ENCODE peak calls at places on chromosome 1, in eight cellular contexts. One of them, this sample, is unnamed.

GRCh38 chr1:43882763-43883162 is 50.8 kb upstream of the ARTN start:
- DNase-seq in right lobe of liver: no peak
- DNase-seq in thoracic aorta: no peak
- DNase-seq in IMR-90: no peak
- DNase-seq in stomach: no peak
- DNase-seq in fibroblast of lung: no peak
- DNase-seq in breast epithelium: no peak
- DNase-seq in HepG2: no peak
- DNase-seq in this sample: no peak

GRCh38 chr1:65001238-65001792 is 35.0 kb upstream of the JAK1 start:
- DNase-seq in thoracic aorta: peak; percentile 36
- DNase-seq in fibroblast of lung: peak; percentile 52
- DNase-seq in IMR-90: peak; percentile 68
- DNase-seq in stomach: peak; percentile 55
- DNase-seq in HepG2: no peak
- DNase-seq in breast epithelium: no peak
- DNase-seq in right lobe of liver: peak; percentile 63
- DNase-seq in this sample: no peak

GRCh38 chr1:87678221-87678715 is 349.6 kb downstream of the LMO4 start:
- DNase-seq in IMR-90: no peak
- DNase-seq in fibroblast of lung: no peak
- DNase-seq in breast epithelium: no peak
- DNase-seq in thoracic aorta: no peak
- DNase-seq in stomach: no peak
- DNase-seq in HepG2: no peak
- DNase-seq in right lobe of liver: no peak
- DNase-seq in this sample: peak; percentile 68

GRCh38 chr1:1157426-1157913 is 16.2 kb upstream of the TTLL10 start:
- DNase-seq in breast epithelium: peak; percentile 91
- DNase-seq in IMR-90: peak; percentile 79
- DNase-seq in HepG2: no peak
- DNase-seq in stomach: peak; percentile 92
- DNase-seq in thoracic aorta: peak; percentile 35
- DNase-seq in fibroblast of lung: peak; percentile 85
- DNase-seq in right lobe of liver: peak; percentile 80
- DNase-seq in this sample: peak; percentile 83

GRCh38 chr1:201422436-201423030 is 1.0 kb upstream of the TNNI1 start:
- DNase-seq in thoracic aorta: no peak
- DNase-seq in HepG2: no peak
- DNase-seq in fibroblast of lung: no peak
- DNase-seq in breast epithelium: no peak
- DNase-seq in right lobe of liver: no peak
- DNase-seq in IMR-90: no peak
- DNase-seq in stomach: no peak
- DNase-seq in this sample: no peak

GRCh38 chr1:114340906-114341698 is 169.9 kb downstream of the TRIM33 start:
- DNase-seq in fibroblast of lung: no peak
- DNase-seq in breast epithelium: no peak
- DNase-seq in right lobe of liver: no peak
- DNase-seq in thoracic aorta: no peak
- DNase-seq in stomach: no peak
- DNase-seq in IMR-90: no peak
- DNase-seq in HepG2: no peak
- DNase-seq in this sample: no peak

GRCh38 chr1:181126289-181126688 is 37.8 kb downstream of the IER5 start:
- DNase-seq in IMR-90: no peak
- DNase-seq in fibroblast of lung: no peak
- DNase-seq in stomach: no peak
- DNase-seq in breast epithelium: no peak
- DNase-seq in thoracic aorta: no peak
- DNase-seq in HepG2: no peak
- DNase-seq in right lobe of liver: no peak
- DNase-seq in this sample: no peak

GRCh38 chr1:21069549-21069948 is 107.1 kb downstream of the EIF4G3 start:
- DNase-seq in HepG2: peak; percentile 66
- DNase-seq in thoracic aorta: no peak
- DNase-seq in fibroblast of lung: peak; percentile 78
- DNase-seq in right lobe of liver: no peak
- DNase-seq in stomach: no peak
- DNase-seq in breast epithelium: no peak
- DNase-seq in IMR-90: peak; percentile 86
- DNase-seq in this sample: no peak

GRCh38 chr1:46822248-46822826 is 23.5 kb downstream of the CYP4B1 start:
- DNase-seq in stomach: no peak
- DNase-seq in thoracic aorta: no peak
- DNase-seq in HepG2: no peak
- DNase-seq in right lobe of liver: no peak
- DNase-seq in IMR-90: no peak
- DNase-seq in breast epithelium: no peak
- DNase-seq in fibroblast of lung: no peak
- DNase-seq in this sample: no peak

GRCh38 chr1:55278378-55278777 is 63.2 kb upstream of the USP24 start:
- DNase-seq in thoracic aorta: no peak
- DNase-seq in breast epithelium: no peak
- DNase-seq in IMR-90: no peak
- DNase-seq in HepG2: peak; percentile 27
- DNase-seq in stomach: no peak
- DNase-seq in fibroblast of lung: no peak
- DNase-seq in right lobe of liver: no peak
- DNase-seq in this sample: no peak

GRCh38 chr1:161473363-161473762 is 31.9 kb upstream of the FCGR2A start:
- DNase-seq in thoracic aorta: no peak
- DNase-seq in stomach: no peak
- DNase-seq in fibroblast of lung: no peak
- DNase-seq in right lobe of liver: no peak
- DNase-seq in IMR-90: no peak
- DNase-seq in HepG2: peak; percentile 27
- DNase-seq in breast epithelium: no peak
- DNase-seq in this sample: no peak

GRCh38 chr1:99481391-99481996 is 164.4 kb upstream of the PALMD start:
- DNase-seq in IMR-90: peak; percentile 68
- DNase-seq in HepG2: peak; percentile 60
- DNase-seq in fibroblast of lung: peak; percentile 57
- DNase-seq in breast epithelium: no peak
- DNase-seq in right lobe of liver: peak; percentile 51
- DNase-seq in thoracic aorta: no peak
- DNase-seq in stomach: no peak
- DNase-seq in this sample: peak; percentile 55

GRCh38 chr1:113860891-113861290 is 10.6 kb downstream of the PTPN22 start:
- DNase-seq in thoracic aorta: no peak
- DNase-seq in stomach: no peak
- DNase-seq in breast epithelium: no peak
- DNase-seq in right lobe of liver: no peak
- DNase-seq in HepG2: no peak
- DNase-seq in IMR-90: peak; percentile 80
- DNase-seq in fibroblast of lung: peak; percentile 85
- DNase-seq in this sample: peak; percentile 65

GRCh38 chr1:56531624-56532358 is 47.6 kb downstream of the PLPP3 start:
- DNase-seq in fibroblast of lung: no peak
- DNase-seq in HepG2: no peak
- DNase-seq in thoracic aorta: no peak
- DNase-seq in breast epithelium: no peak
- DNase-seq in right lobe of liver: no peak
- DNase-seq in IMR-90: no peak
- DNase-seq in stomach: no peak
- DNase-seq in this sample: no peak

GRCh38 chr1:218568962-218569530 is 223.9 kb downstream of the TGFB2 start:
- DNase-seq in HepG2: no peak
- DNase-seq in right lobe of liver: no peak
- DNase-seq in stomach: no peak
- DNase-seq in breast epithelium: no peak
- DNase-seq in thoracic aorta: no peak
- DNase-seq in fibroblast of lung: peak; percentile 82
- DNase-seq in IMR-90: no peak
- DNase-seq in this sample: no peak

GRCh38 chr1:225424562-225425210 is 3.2 kb downstream of the LBR start:
- DNase-seq in HepG2: no peak
- DNase-seq in right lobe of liver: no peak
- DNase-seq in thoracic aorta: no peak
- DNase-seq in fibroblast of lung: peak; percentile 84
- DNase-seq in breast epithelium: no peak
- DNase-seq in stomach: no peak
- DNase-seq in IMR-90: peak; percentile 56
- DNase-seq in this sample: peak; percentile 13

GRCh38 chr1:198883184-198883583 is 244.3 kb downstream of the PTPRC start:
- DNase-seq in right lobe of liver: no peak
- DNase-seq in thoracic aorta: no peak
- DNase-seq in HepG2: no peak
- DNase-seq in fibroblast of lung: no peak
- DNase-seq in IMR-90: no peak
- DNase-seq in breast epithelium: no peak
- DNase-seq in stomach: no peak
- DNase-seq in this sample: peak; percentile 41

GRCh38 chr1:115727706-115728249 is 40.7 kb downstream of the CASQ2 start:
- DNase-seq in breast epithelium: no peak
- DNase-seq in stomach: peak; percentile 40
- DNase-seq in thoracic aorta: no peak
- DNase-seq in fibroblast of lung: peak; percentile 80
- DNase-seq in HepG2: peak; percentile 89
- DNase-seq in IMR-90: peak; percentile 75
- DNase-seq in right lobe of liver: peak; percentile 61
- DNase-seq in this sample: peak; percentile 90

GRCh38 chr1:77313491-77313890 is 31.7 kb downstream of the AK5 start:
- DNase-seq in stomach: peak; percentile 35
- DNase-seq in thoracic aorta: no peak
- DNase-seq in IMR-90: peak; percentile 15
- DNase-seq in breast epithelium: no peak
- DNase-seq in fibroblast of lung: peak; percentile 1
- DNase-seq in HepG2: peak; percentile 40
- DNase-seq in right lobe of liver: peak; percentile 46
- DNase-seq in this sample: peak; percentile 23

GRCh38 chr1:228334226-228334935 is 72.3 kb downstream of the TRIM11 start:
- DNase-seq in HepG2: no peak
- DNase-seq in IMR-90: no peak
- DNase-seq in fibroblast of lung: no peak
- DNase-seq in right lobe of liver: peak; percentile 36
- DNase-seq in thoracic aorta: no peak
- DNase-seq in breast epithelium: peak; percentile 9
- DNase-seq in stomach: peak; percentile 20
- DNase-seq in this sample: no peak

GRCh38 chr1:184882649-184883303 is 91.5 kb downstream of the NIBAN1 start:
- DNase-seq in HepG2: no peak
- DNase-seq in right lobe of liver: no peak
- DNase-seq in fibroblast of lung: peak; percentile 23
- DNase-seq in thoracic aorta: no peak
- DNase-seq in IMR-90: no peak
- DNase-seq in stomach: peak; percentile 35
- DNase-seq in breast epithelium: no peak
- DNase-seq in this sample: peak; percentile 32
- TF ChIP-seq CTCF in HepG2: no peak
- TF ChIP-seq CTCF in right lobe of liver: no peak
- TF ChIP-seq CTCF in fibroblast of lung: no peak
- TF ChIP-seq CTCF in thoracic aorta: no peak
- TF ChIP-seq CTCF in IMR-90: no peak
- TF ChIP-seq CTCF in stomach: no peak
- TF ChIP-seq CTCF in breast epithelium: no peak
- TF ChIP-seq CTCF in this sample: no peak

DNA sequence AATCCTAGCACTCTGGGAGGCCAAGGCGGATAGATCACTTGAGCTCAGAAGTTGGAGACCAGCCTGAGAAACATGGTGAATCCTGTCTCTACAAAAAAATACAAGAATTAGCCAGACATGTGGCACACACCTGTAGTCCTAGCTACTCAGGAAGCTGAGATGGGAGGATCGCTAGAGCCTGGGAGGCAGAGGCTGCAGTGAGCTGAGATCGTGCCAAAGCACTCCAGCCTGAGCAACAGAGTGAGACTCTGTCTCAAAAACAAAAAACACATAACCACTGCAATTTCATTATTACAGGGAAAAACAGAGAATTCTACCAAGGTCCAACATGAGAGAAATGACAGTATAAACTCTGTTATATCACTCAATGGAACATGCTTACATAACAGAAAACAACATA is 4.4 kb upstream of the TOMM20 start:
- DNase-seq in right lobe of liver: no peak
- DNase-seq in HepG2: no peak
- DNase-seq in breast epithelium: no peak
- DNase-seq in thoracic aorta: no peak
- DNase-seq in IMR-90: no peak
- DNase-seq in stomach: no peak
- DNase-seq in fibroblast of lung: no peak
- DNase-seq in this sample: no peak
- H3K36me3 ChIP-seq in right lobe of liver: peaks cover 10% of the 10 kb centered on the region
- H3K36me3 ChIP-seq in HepG2: peaks cover 56% of the 10 kb centered on the region
- H3K36me3 ChIP-seq in breast epithelium: peaks cover 5% of the 10 kb centered on the region
- H3K36me3 ChIP-seq in thoracic aorta: peaks cover 24% of the 10 kb centered on the region
- H3K36me3 ChIP-seq in IMR-90: peaks cover 29% of the 10 kb centered on the region
- H3K36me3 ChIP-seq in stomach: peaks cover 75% of the 10 kb centered on the region
- H3K36me3 ChIP-seq in fibroblast of lung: peaks cover 15% of the 10 kb centered on the region
- H3K36me3 ChIP-seq in this sample: peaks cover 15% of the 10 kb centered on the region

DNA sequence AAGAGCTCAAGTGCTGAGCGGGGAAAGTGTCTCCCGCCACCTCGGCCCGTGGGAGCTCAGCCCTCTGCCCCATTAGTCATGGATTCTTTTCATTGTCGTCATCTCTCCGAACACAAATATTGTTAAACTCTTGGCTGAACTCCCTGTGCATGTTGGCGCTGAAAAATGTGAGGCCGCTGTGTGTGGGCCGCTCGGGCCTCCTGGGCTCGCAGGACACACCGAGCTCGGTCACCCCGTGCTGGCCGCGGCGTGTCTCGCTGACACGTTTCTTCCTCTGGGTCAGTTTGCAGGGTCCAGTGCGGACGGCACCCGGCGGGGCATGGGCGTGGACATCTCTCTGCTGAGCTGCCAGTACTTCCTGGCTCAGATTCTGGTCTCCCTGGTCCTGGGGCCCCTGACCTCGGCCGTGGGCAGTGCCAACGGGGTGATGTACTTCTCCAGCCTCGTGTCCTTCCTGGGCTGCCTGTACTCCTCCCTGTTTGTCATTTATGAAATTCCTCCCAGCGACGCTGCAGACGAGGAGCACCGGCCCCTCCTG is 25.6 kb downstream of the SLC45A1 start:
- DNase-seq in breast epithelium: peak; percentile 69
- DNase-seq in fibroblast of lung: peak; percentile 96
- DNase-seq in IMR-90: peak; percentile 98
- DNase-seq in thoracic aorta: peak; percentile 64
- DNase-seq in right lobe of liver: peak; percentile 65
- DNase-seq in stomach: peak; percentile 76
- DNase-seq in HepG2: peak; percentile 67
- DNase-seq in this sample: peak; percentile 86
- H3K4me3 ChIP-seq in breast epithelium: peak overlapping the region; percentile 31
- H3K4me3 ChIP-seq in fibroblast of lung: peak overlapping the region; percentile 15
- H3K4me3 ChIP-seq in IMR-90: no peak overlapping the region
- H3K4me3 ChIP-seq in thoracic aorta: peak overlapping the region; percentile 48
- H3K4me3 ChIP-seq in right lobe of liver: no peak overlapping the region
- H3K4me3 ChIP-seq in stomach: peak overlapping the region; percentile 28
- H3K4me3 ChIP-seq in HepG2: peak overlapping the region; percentile 43
- H3K4me3 ChIP-seq in this sample: no peak overlapping the region

GRCh38 chr1:96509944-96510343 is 211.6 kb upstream of the PTBP2 start:
- DNase-seq in stomach: no peak
- DNase-seq in fibroblast of lung: no peak
- DNase-seq in thoracic aorta: no peak
- DNase-seq in HepG2: no peak
- DNase-seq in right lobe of liver: no peak
- DNase-seq in breast epithelium: no peak
- DNase-seq in IMR-90: no peak
- DNase-seq in this sample: no peak
- TF ChIP-seq CTCF in stomach: no peak
- TF ChIP-seq CTCF in fibroblast of lung: no peak
- TF ChIP-seq CTCF in thoracic aorta: no peak
- TF ChIP-seq CTCF in HepG2: no peak
- TF ChIP-seq CTCF in right lobe of liver: no peak
- TF ChIP-seq CTCF in breast epithelium: no peak
- TF ChIP-seq CTCF in IMR-90: no peak
- TF ChIP-seq CTCF in this sample: no peak